ENCODE peak calls at places on chromosomes 7 and 10, in ten cellular contexts. Y, H, N, Q, B, C, T, G, R and M are unnamed samples.

GRCh38 chr10:31584789-31585406 is 265.9 kb downstream of the ZEB1 start:
- DNase-seq in G (no peak), C (no peak), N (no peak), B (no peak), Q (no peak), T (no peak), H (no peak), R (no peak), Y (no peak), M (no peak)

GRCh38 chr7:32518534-32519140 is 23.3 kb downstream of the AVL9 start:
- DNase-seq in H (peak), R (no peak), Q (no peak), T (no peak), G (no peak), N (no peak), Y (no peak), B (peak), C (peak), M (no peak)

GRCh38 chr7:123681561-123681960 is 25.9 kb downstream of the LMOD2 start:
- DNase-seq in R (no peak), G (no peak), C (no peak), N (no peak), H (no peak), Q (no peak), Y (no peak), T (no peak), B (peak), M (peak)

GRCh38 chr10:92880233-92880861 is 32.0 kb downstream of the EXOC6 start:
- DNase-seq in T (no peak), R (no peak), B (peak), G (peak), C (peak), Q (no peak), N (no peak), Y (no peak), H (peak), M (no peak)

GRCh38 chr10:2957785-2958184 is 109.6 kb upstream of the PFKP start:
- DNase-seq in G (no peak), T (no peak), Y (no peak), B (no peak), N (no peak), C (no peak), H (no peak), Q (no peak), R (no peak), M (no peak)

GRCh38 chr10:91409069-91409868 is 875 bp upstream of the HECTD2 start:
- DNase-seq in B (peak), Y (peak), Q (peak), C (peak), H (no peak), G (peak), N (peak), T (peak), R (peak), M (peak)

GRCh38 chr10:7506571-7506970 is 95.7 kb upstream of the SFMBT2 start:
- DNase-seq in T (no peak), G (no peak), B (no peak), R (no peak), Q (no peak), H (no peak), C (no peak), N (no peak), Y (no peak), M (no peak)

GRCh38 chr7:45061807-45062206 is 27.0 kb downstream of the NACAD start:
- DNase-seq in R (no peak), C (no peak), N (no peak), Q (no peak), Y (no peak), H (no peak), G (no peak), B (no peak), T (no peak), M (no peak)

GRCh38 chr7:69764071-69764470 is 165.8 kb downstream of the AUTS2 start:
- DNase-seq in R (no peak), Q (no peak), C (no peak), N (no peak), Y (no peak), G (no peak), H (no peak), B (no peak), T (no peak), M (no peak)

GRCh38 chr7:44150466-44150832 is 9.3 kb upstream of the MYL7 start:
- DNase-seq in T (no peak), C (no peak), Y (no peak), H (no peak), G (no peak), Q (no peak), B (no peak), N (no peak), R (no peak), M (no peak)

GRCh38 chr7:94436700-94437099 is 42.0 kb downstream of the COL1A2 start:
- DNase-seq in B (no peak), Q (no peak), Y (no peak), T (no peak), C (no peak), N (no peak), H (no peak), R (no peak), G (no peak), M (no peak)

GRCh38 chr10:43190775-43191174 is 52.5 kb downstream of the CSGALNACT2 start:
- DNase-seq in T (no peak), C (no peak), R (no peak), G (no peak), N (no peak), Q (no peak), Y (no peak), B (no peak), H (no peak), M (no peak)

GRCh38 chr7:135939268-135939667 is 37.9 kb downstream of the MTPN start:
- DNase-seq in T (no peak), B (peak), C (no peak), R (no peak), Q (no peak), Y (no peak), H (no peak), G (no peak), N (no peak), M (no peak)

DNA sequence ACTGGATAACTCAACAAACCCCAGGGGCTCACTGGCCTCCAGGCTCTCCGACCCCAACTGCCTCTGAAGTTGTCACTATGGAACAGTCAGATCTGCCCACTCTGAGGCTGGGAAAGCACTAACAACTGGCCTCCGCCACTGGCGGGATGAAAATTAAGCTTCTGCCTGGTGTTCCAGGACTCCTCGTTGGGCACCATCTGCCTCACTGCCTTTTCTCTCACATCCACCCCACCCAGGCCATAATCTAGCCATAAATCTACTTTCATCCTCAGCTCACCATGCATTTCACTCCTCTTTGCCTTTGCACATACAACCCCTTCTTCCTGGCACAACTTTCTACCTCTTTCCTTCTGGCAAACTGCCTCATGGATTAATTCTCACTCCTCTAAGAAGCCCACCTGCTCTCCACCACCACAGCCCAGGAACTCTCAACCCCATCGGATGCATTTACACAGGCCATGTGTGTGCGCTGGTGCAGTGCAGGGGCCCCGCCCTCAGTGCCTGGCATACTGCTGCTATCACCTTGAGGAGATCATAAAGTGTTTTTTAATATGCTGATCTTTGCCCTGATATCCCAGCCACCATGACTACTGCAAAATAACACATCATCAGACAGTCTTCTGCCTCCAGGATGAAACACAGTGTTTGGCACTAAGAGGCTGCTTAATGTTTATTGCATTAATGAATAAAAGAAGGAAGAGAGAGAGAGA is 4.0 kb downstream of the CDHR1 start:
- DNase-seq in C (no peak), T (no peak), Q (peak), B (no peak), H (no peak), R (no peak), Y (peak), N (no peak), G (no peak), M (no peak)
- H3K4me3 ChIP-seq in C (no peak), T (no peak), Q (no peak), B (no peak), H (no peak), R (no peak), Y (no peak), N (no peak), G (no peak), M (no peak)

GRCh38 chr10:74922921-74923320 is 96.5 kb downstream of the KAT6B start:
- DNase-seq in T (no peak), B (no peak), G (no peak), N (no peak), R (no peak), Y (no peak), C (peak), H (no peak), Q (no peak), M (no peak)
- H3K27ac ChIP-seq in T (no peak), B (peak), G (no peak), N (no peak), R (peak), Y (peak), C (peak), H (no peak), Q (no peak), M (peak)

GRCh38 chr7:519429-519973 is at the start of gene PDGFA:
- DNase-seq in B (peak), Y (no peak), G (peak), N (no peak), Q (no peak), T (no peak), C (peak), R (no peak), H (no peak), M (no peak)

GRCh38 chr7:520503-521161 is 986 bp upstream of the PDGFA start:
- DNase-seq in B (no peak), C (no peak), Q (no peak), Y (no peak), T (no peak), N (no peak), R (no peak), G (no peak), H (no peak), M (no peak)

GRCh38 chr7:518630-519428 is 817 bp downstream of the PDGFA start:
- DNase-seq in N (peak), H (no peak), C (peak), B (peak), G (peak), Q (peak), R (no peak), T (peak), Y (peak), M (peak)

GRCh38 chr7:521221-522070 is 1.8 kb upstream of the PDGFA start:
- DNase-seq in R (no peak), T (no peak), C (peak), Y (peak), B (peak), N (peak), H (no peak), Q (peak), G (peak), M (peak)

DNA sequence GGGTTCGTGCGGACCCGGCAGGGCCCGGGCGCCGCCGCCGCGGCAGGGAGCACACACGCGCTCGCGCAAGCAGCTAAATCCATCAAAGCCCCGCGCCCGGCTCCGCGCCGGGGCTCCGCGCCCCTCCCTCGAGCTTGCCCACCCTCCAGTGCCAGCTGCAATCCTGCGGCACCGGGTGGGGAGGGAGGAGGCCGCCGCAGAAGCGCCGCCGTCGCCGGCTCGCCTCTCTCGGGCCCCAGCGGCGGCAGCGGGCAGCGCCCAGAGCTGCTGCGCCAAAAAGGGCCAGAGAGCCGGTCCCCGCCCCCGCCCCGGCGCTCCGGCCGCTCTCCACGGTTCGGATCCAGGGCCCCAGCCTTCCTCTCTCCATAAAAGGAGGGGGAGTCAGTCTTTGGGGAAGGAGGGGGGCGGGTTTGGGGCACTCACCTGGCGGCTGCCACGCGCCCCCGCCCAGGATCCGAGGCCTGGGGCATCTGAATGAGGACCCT is 370 bp upstream of the PDGFA start:
- DNase-seq in Q (peak), B (peak), Y (peak), T (no peak), R (no peak), C (peak), G (peak), N (peak), H (no peak), M (peak)
- TF ChIP-seq CTCF in Q (peak), B (no peak), Y (peak), T (peak), R (peak), C (no peak), G (no peak), N (no peak), H (no peak), M (no peak)

GRCh38 chr7:115009736-115010435 is 88.0 kb downstream of the MDFIC start:
- DNase-seq in Y (peak), C (no peak), B (no peak), Q (no peak), R (no peak), H (no peak), G (no peak), T (peak), N (no peak), M (peak)
- H3K4me3 ChIP-seq in Y (no peak), C (no peak), B (no peak), Q (no peak), R (peak), H (no peak), G (no peak), T (no peak), N (no peak), M (no peak)

DNA sequence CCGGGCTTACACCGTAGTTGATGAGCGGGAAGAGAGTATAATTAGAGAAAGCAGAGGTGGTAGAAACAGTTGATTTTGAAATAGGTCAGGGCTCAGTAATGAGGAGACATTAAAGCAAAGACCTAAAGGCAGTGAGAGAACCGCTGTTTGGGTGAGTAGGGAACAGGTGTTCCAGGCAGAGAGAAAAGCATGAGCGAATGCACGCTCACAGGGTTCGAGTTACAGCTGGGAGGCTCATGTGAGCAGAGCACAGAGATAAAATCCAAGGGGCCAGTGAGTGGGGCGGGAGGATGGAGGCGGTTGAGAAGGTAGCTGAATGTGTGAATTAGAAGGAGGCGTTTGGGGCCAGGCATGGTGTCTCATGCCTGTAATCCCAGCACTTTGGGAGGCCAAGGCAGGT is 39.9 kb downstream of the APBB1IP start:
- DNase-seq in R (no peak), N (no peak), Q (no peak), Y (no peak), T (no peak), G (no peak), H (no peak), B (no peak), C (no peak), M (no peak)
- H3K27ac ChIP-seq in R (no peak), N (no peak), Q (no peak), Y (no peak), T (no peak), G (no peak), H (no peak), B (no peak), C (no peak), M (no peak)

DNA sequence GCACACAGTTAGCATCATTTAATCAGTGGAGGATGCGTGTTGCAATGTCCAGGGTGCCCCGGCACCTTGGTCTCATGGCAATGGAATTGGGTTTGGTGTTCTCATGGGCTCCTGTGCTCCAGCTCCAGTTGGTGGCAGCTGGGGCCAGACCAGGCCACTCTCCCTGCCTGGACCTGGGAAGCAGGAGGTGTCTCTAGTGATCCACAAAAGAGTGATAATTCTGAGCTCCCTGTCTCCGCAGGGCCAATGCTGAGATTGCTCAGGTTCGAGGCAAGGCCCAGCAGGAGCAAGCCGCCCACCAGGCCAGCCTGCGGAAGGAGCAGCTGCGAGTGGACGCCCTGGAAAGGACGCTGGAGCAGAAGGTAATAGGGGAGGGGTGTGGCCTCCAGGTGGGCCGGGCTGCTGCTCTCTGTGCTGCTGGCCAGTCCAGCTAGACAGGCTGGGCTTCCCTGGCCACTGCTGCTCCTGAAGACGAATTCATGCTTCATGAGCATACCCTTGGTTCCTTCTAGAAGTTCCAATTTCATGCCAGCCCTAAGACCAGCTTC is 21.7 kb upstream of the BTBD16 start:
- DNase-seq in B (no peak), Y (no peak), H (no peak), T (no peak), N (no peak), R (no peak), C (no peak), Q (no peak), G (no peak), M (no peak)
- TF ChIP-seq CTCF in B (no peak), Y (no peak), H (no peak), T (no peak), N (no peak), R (no peak), C (no peak), Q (no peak), G (no peak), M (no peak)

GRCh38 chr7:76281006-76281705 is 21.3 kb upstream of the HSPB1 start:
- DNase-seq in G (no peak), N (no peak), Q (no peak), C (no peak), R (no peak), H (no peak), T (no peak), B (peak), Y (no peak), M (no peak)
- H3K4me3 ChIP-seq in G (no peak), N (peak), Q (no peak), C (peak), R (peak), H (peak), T (peak), B (peak), Y (no peak), M (peak)

GRCh38 chr10:103467391-103467790 is 8.7 kb upstream of the CALHM1 start:
- DNase-seq in Q (no peak), T (no peak), H (no peak), N (no peak), B (no peak), R (no peak), Y (no peak), C (no peak), G (no peak), M (peak)
- H3K27ac ChIP-seq in Q (no peak), T (no peak), H (no peak), N (no peak), B (no peak), R (no peak), Y (no peak), C (no peak), G (no peak), M (no peak)